ENCODE peak calls at places on chromosomes 13 and 19, in four cellular contexts. F is GM12878, D is K562, M is HepG2. L is an unnamed sample.

GRCh38 chr13:106533101-106533939 is 2.1 kb downstream of the EFNB2 start:
- DNase-seq in F (no peak), D (no peak), M (peak; percentile 21), L (no peak)

GRCh38 chr19:5141926-5142724 is 173.2 kb downstream of the KDM4B start:
- DNase-seq in F (no peak), D (no peak), M (no peak), L (no peak)

GRCh38 chr13:50130686-50131051 is 115.4 kb downstream of the KCNRG start:
- DNase-seq in F (no peak), D (no peak), M (no peak), L (no peak)

GRCh38 chr13:42992585-42993122 is 613 bp upstream of the EPSTI1 start:
- DNase-seq in F (no peak), D (no peak), M (no peak), L (no peak)

GRCh38 chr19:33683881-33684549 is 62.3 kb downstream of the CHST8 start:
- DNase-seq in F (no peak), D (peak; percentile 27), M (peak; percentile 7), L (peak; percentile 67)

GRCh38 chr19:19527371-19527656 is 1.4 kb upstream of the YJEFN3 start:
- DNase-seq in F (no peak), D (no peak), M (no peak), L (no peak)

GRCh38 chr13:26538363-26539317 is 18.8 kb upstream of the WASF3 start:
- DNase-seq in F (no peak), D (no peak), M (no peak), L (no peak)

GRCh38 chr13:110372676-110373075 is 65.6 kb downstream of the COL4A2 start:
- DNase-seq in F (no peak), D (no peak), M (no peak), L (no peak)

GRCh38 chr13:62747629-62748028 is 1332.0 kb upstream of the PCDH20 start:
- DNase-seq in F (no peak), D (no peak), M (no peak), L (peak; percentile 35)

GRCh38 chr13:102198418-102199322 is 203.2 kb downstream of the FGF14 start:
- DNase-seq in F (no peak), D (no peak), M (no peak), L (no peak)

GRCh38 chr13:67133476-67133875 is 96.7 kb downstream of the PCDH9 start:
- DNase-seq in F (no peak), D (no peak), M (no peak), L (no peak)

GRCh38 chr19:46133101-46133627 is 8.7 kb upstream of the IGFL3 start:
- DNase-seq in F (peak; percentile 24), D (no peak), M (peak; percentile 78), L (peak; percentile 34)

GRCh38 chr13:31476266-31476665 is 263.1 kb upstream of the RXFP2 start:
- DNase-seq in F (no peak), D (no peak), M (no peak), L (no peak)

GRCh38 chr19:16465239-16465638 is 6.5 kb downstream of the EPS15L1 start:
- DNase-seq in F (no peak), D (no peak), M (no peak), L (no peak)

GRCh38 chr19:1227655-1228054 is 10.2 kb downstream of the CBARP start:
- DNase-seq in F (no peak), D (no peak), M (no peak), L (no peak)

GRCh38 chr19:1066748-1067340 is at the start of gene ARHGAP45:
- DNase-seq in F (no peak), D (peak; percentile 59), M (no peak), L (peak; percentile 42)

GRCh38 chr19:42468273-42468796 is 25.6 kb upstream of the CXCL17 start:
- DNase-seq in F (no peak), D (no peak), M (no peak), L (peak; percentile 54)

GRCh38 chr13:41546372-41547252 is 89.3 kb downstream of the RGCC start:
- DNase-seq in F (no peak), D (no peak), M (peak; percentile 21), L (no peak)

GRCh38 chr13:34822681-34823080 is 119.4 kb upstream of the NBEA start:
- DNase-seq in F (no peak), D (no peak), M (no peak), L (no peak)

GRCh38 chr13:82800391-82800790 is 1081.9 kb downstream of the SLITRK1 start:
- DNase-seq in F (no peak), D (no peak), M (no peak), L (no peak)

GRCh38 chr13:87671824-87672603 is 843 bp downstream of the SLITRK5 start:
- DNase-seq in F (no peak), D (no peak), M (no peak), L (peak; percentile 57)

GRCh38 chr19:48330012-48330681 is 4.8 kb downstream of the EMP3 start:
- DNase-seq in F (peak; percentile 65), D (no peak), M (no peak), L (peak; percentile 75)

DNA sequence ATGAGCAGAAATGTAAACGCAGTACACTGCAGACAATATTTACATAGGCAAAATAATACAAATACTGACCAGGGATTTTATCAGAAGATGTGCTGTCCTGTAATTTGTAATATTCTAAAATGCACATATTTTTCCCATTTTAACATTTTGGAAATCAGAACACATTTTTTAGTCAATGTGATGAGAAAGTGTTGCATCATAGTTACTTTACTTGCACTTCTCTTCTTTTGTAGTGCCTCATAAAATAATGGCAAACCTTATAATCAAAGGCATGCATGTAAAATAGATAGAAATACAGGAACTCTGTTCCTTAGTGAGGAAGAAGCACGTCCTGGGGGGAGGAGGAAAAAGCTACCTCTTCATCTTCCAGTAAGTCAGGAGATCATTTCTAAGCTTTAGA is 46.2 kb upstream of the KATNAL1 start:
- DNase-seq in F (no peak), D (no peak), M (no peak), L (no peak)
- TF ChIP-seq BHLHE40 in F (no peak), D (no peak), M (no peak), L (no peak)

DNA sequence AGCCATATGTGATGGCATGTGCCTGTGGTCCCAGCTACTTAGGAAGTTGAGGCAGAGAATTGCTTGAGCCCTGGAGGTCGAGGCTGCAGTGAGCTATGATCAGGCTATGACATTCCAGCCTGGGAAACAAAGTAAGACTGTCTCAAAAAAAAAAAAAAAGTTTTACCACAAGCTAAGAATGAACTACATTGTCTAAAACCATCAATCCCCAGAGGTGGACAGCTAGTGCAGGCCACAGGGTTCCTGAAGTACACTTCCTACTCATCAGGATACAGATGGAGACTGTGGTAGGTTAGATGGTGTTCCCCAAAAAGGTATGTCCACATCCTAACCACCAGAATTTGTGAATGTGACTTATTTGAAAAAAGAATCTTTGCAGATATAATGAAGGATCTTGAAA is 63.5 kb upstream of the DOCK9 start:
- DNase-seq in F (no peak), D (no peak), M (no peak), L (no peak)
- TF ChIP-seq FOXM1 in F (no peak), D (no peak), M (no peak), L (no peak)

GRCh38 chr13:69109891-69110525 is 997.6 kb upstream of the ATXN8OS start:
- DNase-seq in F (no peak), D (no peak), M (no peak), L (no peak)
- TF ChIP-seq SP1 in F (no peak), D (no peak), M (no peak), L (no peak)

GRCh38 chr19:30074741-30075460 is 132.9 kb downstream of the URI1 start:
- DNase-seq in F (no peak), D (no peak), M (no peak), L (no peak)
- TF ChIP-seq BHLHE40 in F (no peak), D (no peak), M (no peak), L (no peak)

GRCh38 chr13:36098080-36098479 is 33.1 kb downstream of the DCLK1 start:
- DNase-seq in F (no peak), D (no peak), M (no peak), L (no peak)
- TF ChIP-seq FOXM1 in F (no peak), D (no peak), M (no peak), L (no peak)

L was measured in HEK293T.